ENCODE peak calls at places on chromosomes 4 and X, in five cellular contexts. F, U, E, W and H are unnamed samples.
A peak's percentile ranks its signal among the peaks of the same experiment; 100 is the strongest.

GRCh38 chrX:92209936-92210335 is 430.8 kb downstream of the PCDH11X start:
- DNase-seq in U (no peak), W (no peak), E (no peak), F (no peak), H (no peak)

GRCh38 chr4:7342581-7343352 is 92.0 kb downstream of the PSAPL1 start:
- DNase-seq in F (no peak), U (no peak), W (no peak), E (no peak), H (no peak)

GRCh38 chr4:83490876-83491450 is 6.1 kb upstream of the ABRAXAS1 start:
- DNase-seq in W (peak; percentile 36), F (peak; percentile 49), U (peak; percentile 62), E (peak; percentile 42), H (peak; percentile 71)

GRCh38 chrX:19630776-19631707 is 115.7 kb upstream of the MAP3K15 start:
- DNase-seq in W (no peak), E (no peak), U (no peak), F (no peak), H (no peak)

GRCh38 chr4:7186081-7186480 is 6.3 kb upstream of the SORCS2 start:
- DNase-seq in W (no peak), U (peak; percentile 23), F (no peak), E (no peak), H (no peak)

GRCh38 chr4:180292339-180292738 is 1950.9 kb upstream of the TENM3 start:
- DNase-seq in U (no peak), W (no peak), F (no peak), E (no peak), H (no peak)

GRCh38 chr4:142473218-142473959 is 372.7 kb downstream of the INPP4B start:
- DNase-seq in F (peak; percentile 14), E (no peak), W (peak; percentile 50), U (no peak), H (no peak)

GRCh38 chr4:52312722-52313121 is 261.6 kb downstream of the SPATA18 start:
- DNase-seq in E (no peak), F (no peak), U (no peak), W (peak; percentile 44), H (no peak)

GRCh38 chr4:982291-982690 is 4.6 kb upstream of the IDUA start:
- DNase-seq in F (no peak), E (no peak), U (no peak), W (no peak), H (no peak)

GRCh38 chr4:185054257-185054656 is 36.0 kb downstream of the HELT start:
- DNase-seq in W (no peak), U (no peak), E (no peak), F (no peak), H (no peak)

GRCh38 chr4:152501846-152502536 is 33.9 kb downstream of the FBXW7 start:
- DNase-seq in W (peak; percentile 27), U (peak; percentile 60), E (no peak), F (no peak), H (no peak)

GRCh38 chrX:108165349-108166111 is 74.0 kb downstream of the ATG4A start:
- DNase-seq in U (peak; percentile 56), W (no peak), F (peak; percentile 54), E (peak; percentile 70), H (no peak)

GRCh38 chrX:151370906-151371305 is 26.1 kb upstream of the VMA21 start:
- DNase-seq in W (no peak), U (peak; percentile 10), E (no peak), F (peak; percentile 4), H (peak; percentile 2)

GRCh38 chr4:3301450-3302163 is 8.8 kb downstream of the RGS12 start:
- DNase-seq in E (no peak), U (no peak), W (no peak), F (no peak), H (no peak)

GRCh38 chr4:129342820-129343219 is 246.9 kb downstream of the C4orf33 start:
- DNase-seq in F (peak; percentile 23), E (peak; percentile 88), W (peak; percentile 95), U (peak; percentile 89), H (peak; percentile 46)

GRCh38 chr4:112492321-112492720 is 23.7 kb downstream of the NEUROG2 start:
- DNase-seq in F (no peak), E (no peak), U (no peak), W (no peak), H (no peak)

GRCh38 chr4:129358571-129358970 is 262.6 kb downstream of the C4orf33 start:
- DNase-seq in W (peak; percentile 75), F (no peak), E (peak; percentile 68), U (peak; percentile 39), H (peak; percentile 63)

GRCh38 chrX:50157545-50158125 is 43.2 kb downstream of the AKAP4 start:
- DNase-seq in U (peak; percentile 25), F (no peak), E (peak; percentile 20), W (peak; percentile 5), H (no peak)

GRCh38 chr4:138671606-138672084 is 343.9 kb upstream of the NOCT start:
- DNase-seq in W (no peak), E (no peak), F (no peak), U (no peak), H (no peak)

GRCh38 chr4:75886104-75886503 is 16.1 kb downstream of the PPEF2 start:
- DNase-seq in F (no peak), W (no peak), E (no peak), U (no peak), H (no peak)

DNA sequence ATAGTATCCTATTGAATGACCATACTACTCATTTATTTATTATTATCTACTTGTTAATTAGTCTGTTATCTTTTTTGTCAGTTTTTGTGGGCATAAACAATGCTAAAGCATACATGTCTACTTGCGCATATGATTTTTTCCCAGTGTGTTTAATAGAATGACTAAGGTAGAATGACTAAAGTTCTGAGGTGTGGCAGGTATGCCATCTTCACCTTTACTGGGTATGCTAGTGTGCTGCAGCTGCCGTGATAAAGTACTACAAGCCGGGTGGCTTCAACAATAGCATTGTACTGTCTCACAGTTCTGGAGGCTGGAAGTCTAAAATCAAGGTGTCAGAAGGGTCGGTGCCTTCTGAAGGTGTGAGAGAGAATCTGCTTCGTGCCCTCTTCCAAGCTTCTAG is 19.2 kb downstream of the CD38 start:
- DNase-seq in W (peak; percentile 55), U (no peak), E (no peak), F (no peak), H (no peak)
- H3K4me3 ChIP-seq in W (no peak overlapping the region), U (no peak overlapping the region), E (no peak overlapping the region), F (no peak overlapping the region), H (no peak overlapping the region)

DNA sequence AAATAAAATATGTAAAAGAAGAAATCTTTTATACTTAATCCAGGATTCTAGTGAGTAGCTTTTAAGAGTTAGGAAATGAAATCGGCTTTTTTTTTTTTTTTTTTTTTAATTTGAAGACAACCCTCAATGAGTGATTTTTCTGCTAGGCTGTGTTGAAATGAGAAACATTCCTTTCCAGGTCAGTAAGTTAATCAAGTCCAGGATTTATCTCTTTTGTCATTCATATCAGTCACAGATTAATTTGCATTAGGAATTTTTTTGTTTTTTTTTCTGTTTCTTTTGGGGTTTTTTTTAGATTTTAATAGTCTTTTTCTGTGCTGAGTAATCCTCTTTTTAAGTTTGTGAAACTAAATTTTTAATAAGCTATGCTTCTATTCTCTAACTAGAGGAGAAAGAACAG is 448.1 kb downstream of the ADGRL3 start:
- DNase-seq in F (no peak), E (no peak), U (no peak), W (no peak), H (peak; percentile 29)
- H3K4me3 ChIP-seq in F (no peak overlapping the region), E (no peak overlapping the region), U (no peak overlapping the region), W (no peak overlapping the region), H (no peak overlapping the region)

DNA sequence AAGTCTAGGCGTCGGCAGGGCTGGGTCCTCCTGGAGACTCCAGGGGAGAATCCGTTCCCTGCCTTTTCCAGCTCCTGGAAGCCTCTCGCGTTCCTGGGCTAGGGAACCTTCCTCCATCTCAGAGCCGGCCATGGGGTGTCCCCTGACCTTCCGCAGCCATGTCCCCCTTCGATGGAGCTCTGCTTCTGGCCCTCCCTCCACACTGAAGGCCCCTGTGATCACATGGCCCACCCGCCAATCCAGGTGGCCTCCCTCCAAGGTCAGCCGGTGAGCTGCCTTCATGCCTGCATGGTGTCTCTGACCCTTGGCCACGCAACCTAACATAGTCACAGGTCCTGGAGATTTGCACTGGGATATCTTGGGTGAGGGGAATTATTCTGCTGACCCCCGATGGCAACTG is 69.6 kb downstream of the TRMT44 start:
- DNase-seq in F (no peak), E (no peak), W (no peak), U (no peak), H (no peak)
- H3K4me3 ChIP-seq in F (no peak overlapping the region), E (no peak overlapping the region), W (no peak overlapping the region), U (no peak overlapping the region), H (no peak overlapping the region)

DNA sequence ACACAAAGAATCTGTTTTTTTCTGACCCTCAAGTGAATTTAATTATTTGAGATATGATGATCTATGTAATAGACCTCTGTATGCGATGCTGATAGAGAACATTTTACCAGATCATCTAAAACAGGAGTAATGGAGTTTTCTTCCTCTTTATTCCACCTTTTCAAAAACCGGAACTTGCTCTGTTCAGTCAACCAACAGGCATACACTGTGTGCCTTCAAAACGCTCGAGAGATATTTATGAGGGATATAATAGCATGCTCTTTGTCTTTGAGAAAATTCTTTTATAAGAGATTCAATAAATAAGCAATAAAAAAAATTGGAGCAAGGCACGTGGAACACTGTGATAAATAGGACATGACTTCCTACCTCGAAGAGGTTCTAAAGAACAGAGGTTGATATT is 2.0 kb downstream of the NYX start:
- DNase-seq in U (no peak), E (no peak), F (no peak), W (no peak), H (no peak)
- H3K4me3 ChIP-seq in U (peak overlapping the region; percentile 59), E (no peak overlapping the region), F (peak overlapping the region; percentile 1), W (no peak overlapping the region), H (no peak overlapping the region)

DNA sequence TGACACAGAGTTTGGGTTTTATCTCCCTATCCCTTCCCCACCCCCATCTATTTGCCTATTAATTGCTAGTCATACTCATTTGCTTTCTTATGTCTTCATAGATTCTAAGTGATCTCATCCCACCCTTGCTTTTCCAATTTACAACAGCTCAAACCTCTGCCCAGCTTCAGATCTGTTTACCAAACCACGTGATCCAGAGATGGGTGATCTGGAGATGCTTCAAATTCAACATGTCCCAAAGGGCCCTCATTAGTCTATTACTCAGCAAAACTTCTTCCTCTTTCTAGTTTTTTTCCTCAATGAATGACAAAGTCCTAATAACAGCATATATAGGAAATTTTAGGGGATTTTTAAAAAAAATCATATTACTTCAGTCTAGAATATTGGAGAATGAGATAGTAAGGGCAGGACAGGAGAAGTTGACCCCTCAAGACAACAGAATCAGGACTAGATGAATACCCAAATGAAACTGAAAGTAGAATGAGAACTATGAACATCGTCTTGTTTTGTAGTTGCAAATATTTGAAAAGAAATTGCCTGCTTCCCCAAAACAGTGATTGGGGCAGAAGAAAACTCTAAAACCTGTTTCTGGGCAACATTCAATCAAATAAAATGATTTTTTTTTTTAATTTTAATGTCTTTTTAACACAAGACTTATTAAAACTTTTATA is 127.1 kb downstream of the CFAP299 start:
- DNase-seq in F (no peak), W (no peak), E (no peak), U (peak; percentile 40), H (no peak)
- H3K4me3 ChIP-seq in F (no peak overlapping the region), W (no peak overlapping the region), E (no peak overlapping the region), U (peak overlapping the region; percentile 63), H (no peak overlapping the region)

GRCh38 chr4:57553695-57554094 is 443.5 kb upstream of the IGFBP7 start:
- DNase-seq in U (no peak), E (no peak), F (no peak), W (no peak), H (no peak)
- H3K4me3 ChIP-seq in U (no peak overlapping the region), E (no peak overlapping the region), F (no peak overlapping the region), W (no peak overlapping the region), H (no peak overlapping the region)